ENCODE peak calls at places on chromosomes 7 and 10, in six cellular contexts. G, S, N, R, W and A are unnamed samples. For H3K4me1 and H3K27me3, the result is how much of the 10 kb centered on the place peaks cover.

GRCh38 chr7:30556854-30557644 is 37.6 kb upstream of the GARS1 start:
- DNase-seq in S (no peak), N (no peak), W (peak), R (no peak), G (no peak), A (no peak)

GRCh38 chr7:13092708-13093005 is 405.2 kb downstream of the ARL4A start:
- DNase-seq in R (no peak), S (no peak), G (no peak), W (no peak), N (no peak), A (no peak)

GRCh38 chr7:73703985-73704639 is 15.4 kb downstream of the STX1A start:
- DNase-seq in G (peak), S (no peak), R (peak), N (peak), W (peak), A (peak)

GRCh38 chr10:29140991-29141390 is 147.9 kb upstream of the LYZL1 start:
- DNase-seq in G (peak), R (peak), W (peak), S (no peak), N (no peak), A (no peak)

GRCh38 chr7:70071786-70072185 is 473.5 kb downstream of the AUTS2 start:
- DNase-seq in S (no peak), N (no peak), W (no peak), R (no peak), G (no peak), A (no peak)

GRCh38 chr10:126043389-126043788 is 147.0 kb downstream of the FANK1 start:
- DNase-seq in S (no peak), R (no peak), W (no peak), G (no peak), N (no peak), A (no peak)

GRCh38 chr10:18279202-18279601 is 139.0 kb downstream of the CACNB2 start:
- DNase-seq in G (peak), W (no peak), N (peak), S (no peak), R (peak), A (no peak)

GRCh38 chr7:102431617-102432298 is 1.6 kb upstream of the ORAI2 start:
- DNase-seq in N (peak), R (no peak), S (peak), G (no peak), W (no peak), A (peak)

GRCh38 chr7:19378340-19378704 is 233.1 kb upstream of the FERD3L start:
- DNase-seq in R (no peak), G (no peak), S (no peak), W (no peak), N (no peak), A (no peak)

GRCh38 chr10:97737770-97738265 is 890 bp downstream of the ZFYVE27 start:
- DNase-seq in R (no peak), G (no peak), W (no peak), N (no peak), S (no peak), A (no peak)

DNA sequence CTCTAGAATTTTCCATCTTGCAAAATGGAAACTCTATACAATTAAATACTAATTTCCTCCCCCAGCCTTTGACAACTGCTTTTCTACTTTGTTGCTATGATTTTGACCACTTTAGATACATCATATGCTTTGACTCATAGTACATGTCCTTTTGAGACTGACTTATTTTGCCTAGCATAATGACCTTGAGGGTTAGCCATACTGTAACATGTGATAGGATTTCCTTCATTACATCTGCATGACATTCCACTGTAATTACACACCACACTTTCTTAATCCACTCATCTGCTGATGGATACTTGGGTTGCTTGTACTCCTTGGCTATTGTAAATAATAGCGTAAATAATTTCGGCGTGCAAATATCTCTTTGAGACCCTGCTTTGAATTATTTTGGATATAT is 127.7 kb downstream of the JAZF1 start:
- DNase-seq in R (peak), W (no peak), N (no peak), G (peak), S (no peak), A (no peak)
- H3K4me1 ChIP-seq in R (under half), W (under half), N (under half), G (under half), S (under half), A (under half)

GRCh38 chr10:13648425-13648824 is 61.7 kb downstream of the PRPF18 start:
- DNase-seq in N (peak), W (no peak), R (no peak), S (no peak), G (no peak), A (peak)
- H3K4me3 ChIP-seq in N (no peak), W (no peak), R (no peak), S (no peak), G (no peak), A (no peak)

GRCh38 chr7:157018328-157018996 is 8.0 kb upstream of the MNX1 start:
- DNase-seq in N (no peak), R (peak), S (no peak), W (no peak), G (no peak), A (no peak)
- H3K27me3 ChIP-seq in N (under half), R (half or more), S (under half), W (half or more), G (half or more), A (under half)

DNA sequence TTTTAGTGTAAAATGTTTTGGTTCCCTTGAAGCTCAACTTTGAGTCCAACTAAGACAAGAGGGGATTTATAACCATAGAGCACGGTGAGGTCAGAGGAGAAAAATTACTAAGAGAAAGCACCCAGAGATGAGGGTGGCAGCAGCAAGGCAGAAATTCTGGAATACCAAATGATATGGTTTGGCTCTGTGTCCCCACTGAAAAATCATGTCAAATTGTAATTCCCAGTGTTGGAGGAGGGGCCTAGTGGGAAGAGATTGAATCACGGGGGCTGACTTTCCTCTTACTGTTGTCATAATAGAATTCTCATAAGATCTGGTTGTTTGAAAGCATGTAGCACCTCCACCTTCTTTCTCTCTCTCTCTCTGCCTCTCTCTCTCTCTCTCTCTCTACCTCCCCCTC is 19.4 kb upstream of the AKR1C1 start:
- DNase-seq in W (no peak), S (no peak), R (peak), G (no peak), N (no peak), A (no peak)
- H3K4me1 ChIP-seq in W (under half), S (half or more), R (half or more), G (under half), N (under half), A (under half)

DNA sequence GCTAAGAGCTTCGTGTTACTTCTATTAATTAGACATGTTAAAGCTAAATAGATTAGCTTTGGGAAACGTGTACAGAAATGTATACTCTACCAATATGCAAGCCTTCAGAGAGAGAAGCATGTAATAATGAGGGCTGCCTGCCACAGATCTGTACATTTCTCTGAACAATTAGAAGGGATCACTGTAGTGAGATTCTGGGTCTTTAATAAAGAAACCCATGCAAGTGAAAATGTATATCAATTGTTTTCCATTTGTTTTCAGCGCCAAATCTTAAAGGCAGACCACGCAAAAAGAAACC is 149.1 kb downstream of the ARID5B start:
- DNase-seq in S (no peak), W (no peak), R (no peak), G (no peak), N (no peak), A (no peak)
- H3K4me3 ChIP-seq in S (peak), W (no peak), R (peak), G (no peak), N (no peak), A (peak)

GRCh38 chr10:117860823-117861222 is 185.9 kb downstream of the RAB11FIP2 start:
- DNase-seq in S (no peak), R (peak), G (peak), W (peak), N (no peak), A (no peak)
- H3K27me3 ChIP-seq in S (under half), R (under half), G (half or more), W (under half), N (under half), A (under half)

GRCh38 chr10:102600816-102601215 is 43.5 kb upstream of the TRIM8 start:
- DNase-seq in N (no peak), W (no peak), S (no peak), G (no peak), R (no peak), A (no peak)

GRCh38 chr10:102603946-102604345 is 40.3 kb upstream of the TRIM8 start:
- DNase-seq in G (peak), N (no peak), R (peak), S (no peak), W (no peak), A (no peak)

GRCh38 chr10:102601639-102602038 is 42.6 kb upstream of the TRIM8 start:
- DNase-seq in N (no peak), S (no peak), W (no peak), R (no peak), G (no peak), A (no peak)

GRCh38 chr10:102604379-102604960 is 39.8 kb upstream of the TRIM8 start:
- DNase-seq in R (peak), S (no peak), N (no peak), G (peak), W (no peak), A (no peak)

GRCh38 chr10:102602272-102603045 is 41.8 kb upstream of the TRIM8 start:
- DNase-seq in W (no peak), S (no peak), G (peak), R (peak), N (no peak), A (no peak)
- H3K4me1 ChIP-seq in W (under half), S (under half), G (under half), R (under half), N (under half), A (under half)